ENCODE peak calls at places on chromosomes 11 and 22, in seven cellular contexts. K, T, H, M, F, U and S are unnamed samples.

GRCh38 chr11:79266391-79266790 is 174.4 kb downstream of the TENM4 start:
- DNase-seq in K (no peak), T (no peak), M (no peak), F (no peak), U (no peak), H (no peak), S (no peak)

GRCh38 chr11:132453411-132453810 is 1078.9 kb downstream of the OPCML start:
- DNase-seq in U (no peak), F (no peak), K (no peak), T (no peak), H (no peak), M (no peak), S (no peak)

GRCh38 chr11:31412946-31413345 is 43.3 kb downstream of the DNAJC24 start:
- DNase-seq in H (no peak), M (no peak), F (no peak), K (no peak), T (no peak), U (no peak), S (no peak)

GRCh38 chr11:15937601-15938361 is 418.6 kb downstream of the SOX6 start:
- DNase-seq in U (no peak), K (no peak), M (no peak), H (no peak), F (no peak), T (no peak), S (no peak)

GRCh38 chr11:70824590-70825300 is 426.4 kb downstream of the CTTN start:
- DNase-seq in H (no peak), U (no peak), M (no peak), T (no peak), F (peak), K (no peak), S (no peak)

GRCh38 chr11:22192642-22193347 is at the start of gene ANO5:
- DNase-seq in K (peak), H (peak), F (peak), T (peak), U (no peak), M (no peak), S (peak)

GRCh38 chr11:122954455-122954854 is 27.2 kb downstream of the BSX start:
- DNase-seq in H (no peak), K (no peak), T (no peak), F (no peak), M (no peak), U (no peak), S (no peak)

GRCh38 chr22:40691532-40691931 is 12.2 kb downstream of the MCHR1 start:
- DNase-seq in H (no peak), K (no peak), F (no peak), T (no peak), M (no peak), U (no peak), S (no peak)

GRCh38 chr11:118406599-118407166 is 5.3 kb downstream of the ATP5MG start:
- DNase-seq in M (peak), U (no peak), T (no peak), K (no peak), F (no peak), H (no peak), S (no peak)

GRCh38 chr11:116438651-116439479 is 333.9 kb downstream of the BUD13 start:
- DNase-seq in H (no peak), T (no peak), M (no peak), U (no peak), F (no peak), K (no peak), S (no peak)

GRCh38 chr11:34303028-34303427 is 54.8 kb downstream of the ABTB2 start:
- DNase-seq in F (no peak), U (no peak), T (no peak), M (no peak), K (no peak), H (no peak), S (no peak)

GRCh38 chr11:68403424-68403823 is 57.1 kb upstream of the PPP6R3 start:
- DNase-seq in K (no peak), M (no peak), T (no peak), U (no peak), F (no peak), H (no peak), S (no peak)

GRCh38 chr11:129658558-129658882 is 157.1 kb upstream of the TMEM45B start:
- DNase-seq in U (no peak), K (no peak), F (no peak), T (peak), H (no peak), M (no peak), S (no peak)

GRCh38 chr11:13335319-13335718 is 57.7 kb downstream of the BMAL1 start:
- DNase-seq in K (peak), H (peak), U (peak), M (no peak), F (peak), T (no peak), S (no peak)

GRCh38 chr22:28116261-28116673 is 197.2 kb upstream of the PITPNB start:
- DNase-seq in M (no peak), F (no peak), U (no peak), K (no peak), H (no peak), T (no peak), S (no peak)

GRCh38 chr11:15558513-15559181 is 443.9 kb downstream of the INSC start:
- DNase-seq in M (no peak), U (no peak), F (no peak), H (no peak), T (no peak), K (no peak), S (no peak)

GRCh38 chr22:38240734-38241252 is 32.0 kb downstream of the TMEM184B start:
- DNase-seq in U (no peak), F (no peak), K (no peak), T (peak), H (peak), M (no peak), S (no peak)

GRCh38 chr11:66281001-66281400 is 3.0 kb downstream of the CNIH2 start:
- DNase-seq in M (no peak), K (no peak), T (no peak), H (no peak), F (no peak), U (no peak), S (no peak)

GRCh38 chr22:49404576-49405199 is 423.0 kb downstream of the BRD1 start:
- DNase-seq in M (no peak), H (no peak), K (no peak), T (no peak), U (no peak), F (no peak), S (no peak)

GRCh38 chr11:20355221-20356219 is 8.0 kb upstream of the HTATIP2 start:
- DNase-seq in M (no peak), U (peak), T (no peak), K (no peak), H (peak), F (peak), S (no peak)

GRCh38 chr11:9565822-9566560 is 7.5 kb upstream of the WEE1 start:
- DNase-seq in H (peak), K (peak), U (peak), M (peak), F (peak), T (peak), S (peak)

GRCh38 chr11:5300246-5300645 is 1.5 kb downstream of the OR51B4 start:
- DNase-seq in M (no peak), F (no peak), H (no peak), T (no peak), U (no peak), K (no peak), S (no peak)

GRCh38 chr11:33674035-33674814 is 26.4 kb downstream of the C11orf91 start:
- DNase-seq in K (no peak), H (no peak), T (no peak), F (no peak), M (no peak), U (no peak), S (no peak)

GRCh38 chr11:66718320-66718971 is 10.6 kb downstream of the SPTBN2 start:
- DNase-seq in H (no peak), M (no peak), F (no peak), K (no peak), U (peak), T (no peak), S (no peak)

GRCh38 chr11:111059726-111060125 is 185.8 kb upstream of the POU2AF2 start:
- DNase-seq in U (no peak), M (no peak), T (no peak), K (no peak), H (no peak), F (no peak), S (no peak)

GRCh38 chr22:25021976-25022711 is 69.6 kb downstream of the KIAA1671 start:
- DNase-seq in U (no peak), K (no peak), T (no peak), M (no peak), H (no peak), F (no peak), S (no peak)

GRCh38 chr11:14119357-14119756 is 156.8 kb downstream of the SPON1 start:
- DNase-seq in K (no peak), F (no peak), H (no peak), U (no peak), T (no peak), M (no peak), S (no peak)

GRCh38 chr22:50612715-50613221 is 12.2 kb downstream of the MAPK8IP2 start:
- DNase-seq in K (no peak), T (no peak), U (no peak), F (peak), H (peak), M (no peak), S (peak)

GRCh38 chr11:61923166-61924015 is 6.0 kb upstream of the RAB3IL1 start:
- DNase-seq in K (no peak), T (no peak), M (no peak), H (peak), U (peak), F (peak), S (peak)

GRCh38 chr11:17117262-17117661 is 39.8 kb upstream of the RPS13 start:
- DNase-seq in K (no peak), F (no peak), H (no peak), T (no peak), M (no peak), U (no peak), S (no peak)

GRCh38 chr22:46769191-46769675 is 6.8 kb downstream of the TBC1D22A start:
- DNase-seq in T (no peak), U (no peak), H (no peak), F (no peak), M (no peak), K (no peak), S (no peak)

GRCh38 chr11:235180-235997 is 753 bp downstream of the SIRT3 start:
- DNase-seq in F (no peak), K (no peak), U (no peak), M (no peak), T (no peak), H (no peak), S (no peak)

GRCh38 chr11:117431436-117431835 is 103.8 kb downstream of the CEP164 start:
- DNase-seq in M (no peak), F (no peak), T (no peak), K (no peak), H (no peak), U (no peak), S (no peak)

GRCh38 chr11:128603752-128604472 is 16.6 kb upstream of the ETS1 start:
- DNase-seq in F (no peak), H (no peak), T (no peak), U (no peak), M (peak), K (no peak), S (no peak)

GRCh38 chr11:131065435-131066295 is 149.4 kb upstream of the SNX19 start:
- DNase-seq in H (no peak), U (no peak), T (no peak), M (no peak), K (no peak), F (no peak), S (no peak)

DNA sequence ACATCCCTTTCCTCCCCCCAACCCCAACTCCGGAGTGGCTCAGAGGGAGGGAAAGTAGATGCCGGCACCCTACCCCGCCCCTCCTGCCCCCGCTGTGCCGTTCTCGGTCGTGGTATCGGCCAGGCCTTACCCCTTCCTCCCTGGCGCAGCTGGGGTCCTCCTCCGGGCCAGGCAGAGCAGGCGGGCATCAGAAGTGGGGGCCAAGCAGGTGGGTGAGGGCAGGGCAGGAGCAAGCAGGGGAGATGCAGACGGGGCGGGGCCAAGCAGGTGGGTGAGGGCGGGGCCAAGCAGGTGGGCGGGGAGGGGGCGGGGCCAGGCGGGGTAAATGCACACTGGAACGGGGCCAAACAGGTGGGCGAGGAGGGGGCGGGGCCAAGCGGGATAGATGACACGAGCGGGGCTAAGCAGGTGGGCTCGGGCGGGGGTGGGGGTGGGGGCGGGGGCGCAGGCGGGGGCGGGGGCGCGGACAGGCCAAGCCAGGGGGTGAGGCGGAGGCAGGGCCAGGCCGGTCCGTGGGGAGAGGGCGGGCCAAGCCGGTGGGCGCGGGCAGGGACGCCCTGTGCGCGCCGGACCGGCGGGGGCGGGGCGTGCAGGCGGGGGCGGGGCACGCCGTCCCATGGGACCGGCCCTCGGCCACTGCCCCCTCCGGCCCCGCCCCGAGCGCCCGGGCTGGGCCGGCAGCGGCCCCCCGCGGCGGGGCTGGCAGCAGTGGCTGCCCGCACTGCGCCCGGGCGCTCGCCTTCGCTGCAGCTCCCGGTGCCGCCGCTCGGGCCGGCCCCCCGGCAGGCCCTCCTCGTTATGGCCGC is at the start of the genes KCNQ1 and TRPM5:
- DNase-seq in M (no peak), K (no peak), H (peak), F (peak), T (no peak), U (no peak), S (no peak)
- TF ChIP-seq TAF1 in M (no peak), K (no peak), H (no peak), F (no peak), T (no peak), U (no peak), S (no peak)

DNA sequence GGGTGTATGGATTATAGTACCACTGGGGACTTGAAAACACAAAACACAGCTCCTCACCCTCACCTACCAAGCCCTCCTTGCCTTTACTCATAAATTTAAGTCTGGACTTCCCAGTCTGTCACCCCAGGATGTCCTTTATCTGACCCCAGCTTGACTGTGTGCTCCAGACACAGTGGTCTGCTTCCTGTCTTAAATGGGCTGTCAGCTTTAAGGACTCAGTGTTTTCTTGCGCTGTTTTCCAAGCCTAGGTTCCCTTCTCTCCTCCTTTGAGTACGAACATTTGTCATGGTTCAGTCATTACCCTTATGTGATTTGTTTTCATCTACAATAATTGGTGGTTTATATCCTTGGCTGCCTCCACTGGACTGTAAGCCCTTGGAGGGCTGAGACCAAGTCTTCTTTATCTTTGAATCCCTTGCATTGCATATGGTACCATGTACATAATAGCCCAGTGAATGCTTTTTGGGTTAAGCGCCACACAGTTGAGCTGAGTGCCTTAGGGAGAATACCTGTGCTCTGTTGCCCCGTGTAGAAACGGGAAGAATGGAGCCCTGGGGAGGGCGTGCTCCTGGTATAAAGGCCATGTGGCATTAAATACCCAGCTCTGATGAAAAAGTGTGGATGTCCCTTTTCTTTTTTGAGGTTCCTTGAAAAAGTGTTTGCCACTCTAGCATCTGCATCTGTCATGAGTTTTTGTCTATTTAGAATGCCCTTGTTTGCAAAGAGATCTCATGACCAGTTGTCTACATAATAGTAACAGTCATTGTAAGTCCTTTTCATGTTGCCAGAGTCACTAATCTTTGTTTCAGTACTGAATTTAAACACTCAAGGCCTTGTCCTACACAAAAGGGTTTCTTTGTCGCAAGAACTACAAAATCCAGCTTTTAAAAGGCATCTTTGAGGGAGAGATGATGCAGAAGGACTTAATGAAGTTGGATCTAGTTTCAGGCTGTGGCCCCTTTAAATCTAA is 14.0 kb downstream of the PANX1 start:
- DNase-seq in F (no peak), U (peak), T (no peak), H (peak), K (no peak), M (no peak), S (no peak)
- TF ChIP-seq POLR2AphosphoS5 in F (no peak), U (no peak), T (no peak), H (no peak), K (no peak), M (no peak), S (no peak)

DNA sequence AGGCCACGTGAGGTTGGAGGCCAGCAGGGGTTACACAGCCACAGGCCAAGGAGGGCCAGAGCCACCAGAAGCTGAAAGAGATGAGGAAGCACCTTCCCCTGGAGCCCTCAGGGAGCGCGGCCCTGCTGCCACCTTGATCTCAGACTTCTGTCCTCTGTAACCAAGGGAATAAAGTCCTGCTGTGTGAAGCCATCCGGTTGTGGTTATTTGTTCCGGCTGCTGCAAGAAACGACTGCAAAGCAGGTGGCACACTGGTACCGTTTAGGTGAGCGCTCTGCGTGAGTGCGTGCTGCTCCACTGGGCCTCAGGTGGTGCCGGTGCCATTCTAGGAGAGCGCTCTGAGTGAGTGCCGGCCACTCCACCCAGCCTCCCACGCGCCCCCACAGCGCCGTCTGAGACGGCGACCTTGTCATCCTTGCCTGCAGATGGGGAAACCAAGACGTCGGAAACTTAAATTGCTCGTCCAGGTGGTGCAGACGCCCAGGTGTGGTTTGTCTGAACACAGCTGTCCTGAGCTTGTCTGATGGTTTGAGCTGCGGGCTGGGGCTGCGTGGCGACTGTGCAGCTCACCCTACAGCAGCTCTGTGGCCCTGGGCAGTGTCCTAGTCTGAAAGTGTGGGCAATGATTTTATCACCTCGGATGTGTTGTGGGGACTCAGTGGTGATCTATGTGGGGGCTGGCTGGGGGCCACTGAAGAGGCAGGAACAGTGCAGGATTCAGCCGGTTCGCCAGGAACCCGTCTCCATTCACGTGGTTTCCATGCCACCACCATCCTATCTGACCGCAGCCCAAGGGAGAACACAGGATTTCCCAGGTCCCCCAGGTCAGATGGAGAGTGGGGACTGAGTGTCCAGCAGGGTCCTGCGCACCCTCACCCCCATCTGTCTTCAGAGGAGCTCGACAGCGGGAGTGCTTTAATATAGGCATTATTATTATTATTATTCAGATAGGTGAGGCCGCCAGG is 4.6 kb upstream of the MRGPRG start:
- DNase-seq in H (no peak), U (no peak), T (no peak), M (no peak), K (no peak), F (peak), S (peak)
- TF ChIP-seq TAF1 in H (no peak), U (no peak), T (no peak), M (no peak), K (no peak), F (no peak), S (no peak)

DNA sequence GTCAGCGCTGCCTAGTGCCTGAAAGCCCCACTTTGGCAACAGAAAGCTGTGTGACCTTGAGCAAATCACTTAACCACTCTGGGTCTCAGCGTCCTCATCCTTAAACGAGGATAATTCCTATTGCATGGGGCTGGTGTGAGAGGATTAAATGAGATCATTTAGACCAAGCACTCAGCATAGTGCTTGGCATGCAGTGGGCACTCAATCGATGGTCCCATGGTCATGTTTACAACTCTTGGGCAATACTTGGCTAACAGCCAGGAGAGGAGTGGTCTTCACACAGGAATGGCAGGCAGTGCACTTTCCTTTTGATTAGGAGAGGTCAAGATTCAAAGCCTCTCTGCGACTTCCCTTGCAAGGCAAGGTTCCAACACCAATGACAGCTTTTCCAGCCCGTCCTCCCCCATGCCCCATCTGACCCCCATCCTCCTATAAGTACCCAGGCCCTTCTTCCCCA is 14.1 kb downstream of the TNKS1BP1 start:
- DNase-seq in H (no peak), F (no peak), U (peak), K (no peak), M (no peak), T (no peak), S (no peak)
- TF ChIP-seq POLR2AphosphoS5 in H (no peak), F (no peak), U (no peak), K (no peak), M (no peak), T (no peak), S (no peak)